ENCODE peak calls at places on chromosomes 12 and 14, in four cellular contexts. R, C, N and O are unnamed samples.

GRCh38 chr12:70402597-70402996 is 36.5 kb downstream of the KCNMB4 start:
- DNase-seq in R (no peak), C (no peak), N (no peak), O (no peak)

GRCh38 chr12:53660064-53660463 is 15.8 kb downstream of the ATP5MC2 start:
- DNase-seq in N (no peak), C (no peak), R (no peak), O (no peak)

GRCh38 chr12:123387508-123388217 is 3.7 kb downstream of the KMT5A start:
- DNase-seq in R (no peak), C (no peak), N (no peak), O (peak; percentile 34)

GRCh38 chr12:131093971-131094830 is 140.5 kb downstream of the ADGRD1 start:
- DNase-seq in R (no peak), N (peak; percentile 10), C (peak; percentile 9), O (peak; percentile 4)

GRCh38 chr12:132632521-132633228 is 14.1 kb downstream of the P2RX2 start:
- DNase-seq in R (no peak), C (peak; percentile 5), N (no peak), O (no peak)

GRCh38 chr12:60402996-60403395 is 807.2 kb downstream of the SLC16A7 start:
- DNase-seq in C (no peak), R (no peak), N (no peak), O (no peak)

GRCh38 chr12:75818863-75819262 is 212.7 kb downstream of the PHLDA1 start:
- DNase-seq in R (no peak), C (no peak), N (no peak), O (no peak)

GRCh38 chr12:25769076-25769945 is 189.2 kb upstream of the RASSF8 start:
- DNase-seq in C (no peak), R (peak; percentile 40), N (no peak), O (no peak)

GRCh38 chr14:52266782-52267181 is 716 bp upstream of the PTGDR start:
- DNase-seq in C (no peak), N (no peak), R (no peak), O (no peak)

GRCh38 chr14:100874411-100875091 is 29.0 kb downstream of the RTL1 start:
- DNase-seq in R (no peak), N (no peak), C (no peak), O (no peak)

GRCh38 chr12:20148241-20148640 is 220.1 kb upstream of the PDE3A start:
- DNase-seq in R (no peak), C (no peak), N (no peak), O (no peak)

GRCh38 chr14:96225745-96226151 is 21.1 kb downstream of the BDKRB2 start:
- DNase-seq in N (no peak), C (no peak), R (peak; percentile 41), O (no peak)

GRCh38 chr14:70665448-70666363 is 24.0 kb downstream of the TTC9 start:
- DNase-seq in R (peak; percentile 43), N (no peak), C (peak; percentile 91), O (no peak)

GRCh38 chr14:88204221-88204620 is 118.8 kb downstream of the KCNK10 start:
- DNase-seq in R (no peak), N (no peak), C (no peak), O (no peak)

GRCh38 chr12:46473634-46474201 is 101.1 kb upstream of the SLC38A2 start:
- DNase-seq in R (peak; percentile 96), N (peak; percentile 26), C (peak; percentile 72), O (no peak)

GRCh38 chr12:103833891-103834290 is 7.1 kb downstream of the NT5DC3 start:
- DNase-seq in C (no peak), R (no peak), N (no peak), O (no peak)

GRCh38 chr14:78997811-78998210 is 827.6 kb downstream of the NRXN3 start:
- DNase-seq in R (no peak), C (peak; percentile 35), N (no peak), O (no peak)

GRCh38 chr14:103014466-103015319 is 42.7 kb downstream of the CDC42BPB start:
- DNase-seq in C (no peak), N (no peak), R (no peak), O (no peak)

GRCh38 chr12:104011265-104011664 is 38.7 kb downstream of the GLT8D2 start:
- DNase-seq in R (peak; percentile 46), C (no peak), N (no peak), O (no peak)

GRCh38 chr12:47048541-47048940 is 30.9 kb upstream of the PCED1B start:
- DNase-seq in R (no peak), N (no peak), C (no peak), O (no peak)

GRCh38 chr14:53327716-53328115 is 174.6 kb upstream of the DDHD1 start:
- DNase-seq in C (no peak), N (no peak), R (no peak), O (no peak)

GRCh38 chr12:100752841-100753240 is 41.7 kb upstream of the ANO4 start:
- DNase-seq in C (no peak), N (no peak), R (no peak), O (no peak)

GRCh38 chr12:69732088-69732487 is 6.6 kb upstream of the RAB3IP start:
- DNase-seq in C (no peak), R (no peak), N (no peak), O (no peak)

GRCh38 chr14:96158735-96159134 is 45.9 kb upstream of the BDKRB2 start:
- DNase-seq in N (no peak), R (no peak), C (no peak), O (no peak)

GRCh38 chr12:542290-543113 is 82.8 kb downstream of the B4GALNT3 start:
- DNase-seq in R (no peak), N (no peak), C (no peak), O (peak; percentile 40)

GRCh38 chr14:101083564-101084435 is 180.3 kb upstream of the RTL1 start:
- DNase-seq in C (no peak), R (peak; percentile 22), N (no peak), O (peak; percentile 17)

GRCh38 chr14:54881761-54882401 is 20.7 kb downstream of the GCH1 start:
- DNase-seq in N (no peak), R (no peak), C (no peak), O (no peak)

GRCh38 chr14:98782062-98782461 is 489.9 kb downstream of the BCL11B start:
- DNase-seq in C (no peak), R (no peak), N (no peak), O (no peak)

GRCh38 chr12:70317781-70318180 is 48.3 kb upstream of the KCNMB4 start:
- DNase-seq in R (no peak), C (no peak), N (no peak), O (no peak)

GRCh38 chr12:86148612-86149011 is 107.6 kb downstream of the MGAT4C start:
- DNase-seq in R (no peak), N (no peak), C (no peak), O (no peak)

GRCh38 chr12:29516431-29516875 is 19.0 kb upstream of the OVCH1 start:
- DNase-seq in N (no peak), C (no peak), R (no peak), O (no peak)

GRCh38 chr12:81208193-81208946 is 130.5 kb downstream of the ACSS3 start:
- DNase-seq in N (no peak), C (no peak), R (no peak), O (no peak)

DNA sequence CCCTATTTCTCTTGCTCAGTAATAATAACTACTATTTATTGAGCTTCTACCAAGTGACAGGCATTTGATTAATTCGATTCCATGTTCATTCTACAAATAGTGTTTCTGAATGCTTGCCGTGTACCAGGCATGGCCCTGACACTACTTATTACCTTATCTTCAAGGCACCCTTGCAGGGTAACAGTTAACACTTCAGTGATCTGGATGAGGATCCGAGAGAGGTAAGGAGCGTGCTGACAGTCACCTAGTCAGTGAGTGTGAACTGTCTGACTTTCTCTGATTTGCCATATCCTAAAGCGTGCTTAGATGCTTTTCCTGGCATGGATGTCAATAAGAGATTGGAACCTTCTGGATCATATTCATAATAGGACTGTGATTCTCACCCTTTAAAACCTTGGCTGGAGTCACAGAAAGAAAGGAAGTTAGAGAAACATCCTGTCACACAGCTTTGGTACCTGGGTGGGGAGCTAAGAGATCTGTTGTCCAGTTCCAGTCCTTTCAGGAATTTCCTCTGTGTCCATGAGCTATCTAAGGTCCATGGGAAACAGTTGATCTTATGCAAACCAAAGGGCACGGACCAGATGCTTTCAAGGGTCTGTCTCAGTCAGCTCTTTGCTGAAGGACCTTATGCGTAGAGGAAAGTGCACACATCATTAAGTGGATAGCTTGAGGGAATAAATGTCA is 54.8 kb downstream of the PPFIBP1 start:
- DNase-seq in C (no peak), N (no peak), R (no peak), O (no peak)
- H3K27ac ChIP-seq in C (no peak overlapping the region), N (no peak overlapping the region), R (no peak overlapping the region), O (no peak overlapping the region)

GRCh38 chr14:23539867-23540469 is 11.6 kb downstream of the ZFHX2 start:
- DNase-seq in R (no peak), C (no peak), N (no peak), O (no peak)
- H3K27ac ChIP-seq in R (no peak overlapping the region), C (no peak overlapping the region), N (no peak overlapping the region), O (no peak overlapping the region)

GRCh38 chr12:57591567-57592325 is 754 bp downstream of the PIP4K2C start:
- DNase-seq in C (no peak), R (no peak), N (no peak), O (peak; percentile 33)

GRCh38 chr12:57593187-57593586 is 2.2 kb downstream of the PIP4K2C start:
- DNase-seq in N (no peak), C (no peak), R (no peak), O (peak; percentile 64)

GRCh38 chr12:57590536-57590891 is 478 bp upstream of the PIP4K2C start:
- DNase-seq in C (no peak), R (no peak), N (no peak), O (no peak)

GRCh38 chr12:57590892-57591566 is at the start of gene PIP4K2C:
- DNase-seq in R (peak; percentile 80), N (peak; percentile 65), C (peak; percentile 93), O (peak; percentile 82)

DNA sequence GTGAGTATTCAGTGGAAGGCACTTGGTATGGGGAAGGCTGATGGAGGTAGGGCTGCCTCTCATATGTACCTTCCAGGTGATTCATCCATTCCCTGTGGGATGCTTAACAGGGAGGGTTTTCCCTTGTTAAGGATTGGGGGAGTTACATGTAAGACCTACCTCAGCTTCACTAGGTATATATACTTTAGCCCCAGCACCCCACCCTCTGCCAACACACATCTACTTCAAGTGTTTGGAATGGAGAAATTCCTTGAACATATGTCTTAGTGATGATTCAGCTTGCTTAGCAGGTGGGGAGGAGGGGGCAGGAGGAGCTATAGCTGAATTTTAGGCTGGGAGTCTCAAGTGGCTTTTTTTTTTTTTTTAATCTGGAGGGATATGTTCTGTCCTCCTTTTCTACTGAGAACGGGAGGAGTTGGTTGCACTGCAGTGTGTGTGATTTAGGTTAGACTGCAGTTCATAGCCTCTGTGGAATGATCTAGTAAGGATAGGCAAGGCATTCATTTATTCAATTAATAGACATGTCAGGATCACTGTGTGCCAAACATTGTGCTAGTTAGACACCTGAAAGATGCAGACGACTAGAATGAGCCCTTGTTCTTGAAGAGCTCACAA is 1.7 kb downstream of the PIP4K2C start:
- DNase-seq in N (no peak), R (no peak), C (no peak), O (no peak)
- H3K27ac ChIP-seq in N (no peak overlapping the region), R (no peak overlapping the region), C (no peak overlapping the region), O (peak overlapping the region; percentile 52)

DNA sequence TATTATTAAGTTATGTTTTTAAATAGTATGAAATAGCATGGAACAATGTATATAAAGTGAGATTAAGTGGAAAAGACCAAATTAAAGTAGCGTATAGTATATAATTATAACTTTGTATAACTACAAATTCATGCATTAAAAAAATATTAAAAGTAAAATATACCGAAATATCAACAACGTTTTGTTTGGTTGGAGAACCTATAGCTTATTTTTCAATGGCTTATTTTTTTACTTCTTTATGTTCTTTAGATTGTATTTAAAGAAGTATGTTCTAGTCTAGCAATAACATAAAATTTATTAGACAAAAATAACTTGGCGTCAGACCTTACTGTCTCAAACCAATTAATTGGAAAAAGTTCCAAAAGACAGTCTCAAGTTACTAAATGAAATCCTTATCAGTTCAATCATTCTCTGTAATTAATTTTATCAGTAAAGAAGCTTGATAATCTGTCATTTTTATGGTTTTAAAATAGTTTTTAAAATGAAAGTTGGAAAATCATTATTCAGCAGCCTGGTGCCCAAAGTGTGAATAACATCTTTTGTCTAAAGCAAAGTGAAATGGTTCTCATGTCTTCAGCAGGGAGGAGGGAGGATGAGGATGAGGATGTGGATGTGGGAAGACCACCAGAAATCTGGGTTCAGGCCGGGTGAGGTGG is 46.7 kb downstream of the IRAK3 start:
- DNase-seq in R (peak; percentile 27), C (no peak), N (no peak), O (no peak)
- H3K27ac ChIP-seq in R (peak overlapping the region; percentile 62), C (no peak overlapping the region), N (no peak overlapping the region), O (peak overlapping the region; percentile 47)